ENCODE peak calls at places on chromosomes 13 and 19, in four cellular contexts. B is foreskin fibroblast, O is PC-3, V is heart left ventricle. U is an unnamed sample.

GRCh38 chr19:32816555-32817099 is 52.9 kb downstream of the SLC7A9 start:
- DNase-seq in O (no peak), V (no peak), B (no peak), U (no peak)

GRCh38 chr13:110396913-110397379 is 89.9 kb downstream of the COL4A2 start:
- DNase-seq in V (peak), B (peak), O (peak), U (peak)

GRCh38 chr19:8403098-8403819 is 9.8 kb upstream of the MARCHF2 start:
- DNase-seq in O (no peak), V (no peak), B (no peak), U (no peak)

GRCh38 chr19:6593651-6594416 is 2.9 kb upstream of the CD70 start:
- DNase-seq in B (no peak), O (no peak), V (no peak), U (no peak)

GRCh38 chr13:79290595-79291244 is 115.3 kb downstream of the RBM26 start:
- DNase-seq in V (no peak), O (no peak), B (no peak), U (no peak)

GRCh38 chr13:33509642-33510229 is 224.2 kb upstream of the STARD13 start:
- DNase-seq in O (peak), B (peak), V (peak), U (no peak)

GRCh38 chr13:24075137-24075975 is 85.2 kb upstream of the SPATA13 start:
- DNase-seq in O (peak), V (no peak), B (no peak), U (no peak)

GRCh38 chr19:46596008-46596407 is 5.1 kb upstream of the CALM3 start:
- DNase-seq in O (no peak), B (no peak), V (no peak), U (no peak)

GRCh38 chr19:11390359-11390758 is 6.2 kb upstream of the EPOR start:
- DNase-seq in B (no peak), O (no peak), V (no peak), U (no peak)

GRCh38 chr13:77136902-77137420 is 110.0 kb upstream of the FBXL3 start:
- DNase-seq in O (no peak), V (no peak), B (peak), U (peak)

GRCh38 chr19:18108897-18109296 is 11.3 kb downstream of the MAST3 start:
- DNase-seq in B (no peak), V (no peak), O (no peak), U (no peak)

GRCh38 chr13:48602296-48603040 is 51.3 kb upstream of the CYSLTR2 start:
- DNase-seq in O (no peak), B (no peak), V (no peak), U (no peak)

GRCh38 chr19:44927746-44928145 is 13.3 kb downstream of the APOC1 start:
- DNase-seq in O (no peak), V (no peak), B (peak), U (peak)

GRCh38 chr19:48798937-48799336 is 11.9 kb downstream of the BCAT2 start:
- DNase-seq in B (no peak), V (no peak), O (no peak), U (peak)

GRCh38 chr13:102846261-102847015 is 606 bp downstream of the ERCC5 start:
- DNase-seq in V (peak), O (peak), B (no peak), U (peak)

GRCh38 chr13:87675851-87676250 is 4.7 kb downstream of the SLITRK5 start:
- DNase-seq in V (no peak), B (no peak), O (no peak), U (no peak)

GRCh38 chr19:31312004-31312403 is 37.2 kb downstream of the TSHZ3 start:
- DNase-seq in O (peak), B (peak), V (no peak), U (no peak)

GRCh38 chr13:59730026-59730425 is 433.7 kb downstream of the DIAPH3 start:
- DNase-seq in B (no peak), O (no peak), V (no peak), U (no peak)

GRCh38 chr13:37132211-37132610 is 26.7 kb upstream of the CSNK1A1L start:
- DNase-seq in B (no peak), V (no peak), O (no peak), U (no peak)

GRCh38 chr13:51684076-51684475 is 99.8 kb downstream of the WDFY2 start:
- DNase-seq in O (no peak), B (peak), V (no peak), U (no peak)

GRCh38 chr19:44741841-44742352 is 6.6 kb upstream of the BCL3 start:
- DNase-seq in O (peak), B (peak), V (peak), U (peak)

GRCh38 chr19:3852614-3853254 is 16.1 kb downstream of the ZFR2 start:
- DNase-seq in V (no peak), B (peak), O (peak), U (peak)

GRCh38 chr19:47609885-47610545 is 1.1 kb downstream of the BICRA start:
- DNase-seq in B (peak), V (peak), O (peak), U (peak)

GRCh38 chr13:40206241-40207109 is 460.0 kb downstream of the FOXO1 start:
- DNase-seq in V (no peak), O (peak), B (no peak), U (peak)

GRCh38 chr13:94267581-94267980 is 211.9 kb downstream of the DCT start:
- DNase-seq in O (no peak), V (no peak), B (no peak), U (no peak)

DNA sequence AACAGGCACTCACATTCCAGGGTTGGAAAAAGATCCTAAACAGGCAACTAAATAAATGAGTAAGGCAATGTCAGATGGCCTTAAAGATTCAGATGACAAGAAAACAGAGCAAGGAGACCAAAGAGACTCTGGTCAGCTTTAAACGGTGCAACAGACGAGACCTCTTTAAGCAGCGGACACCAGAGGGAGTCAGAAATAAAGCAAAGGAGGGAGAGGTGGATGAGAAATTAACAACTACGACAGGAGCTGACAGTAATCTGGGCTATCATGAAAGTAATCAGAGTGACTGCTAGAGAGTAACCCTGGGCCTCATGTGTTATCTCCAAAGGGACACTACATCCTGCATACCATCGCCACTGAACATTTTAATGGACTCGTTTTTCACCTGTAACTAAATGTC is 1.1 kb downstream of the ZNF550 start:
- DNase-seq in O (peak), V (no peak), B (no peak), U (no peak)
- TF ChIP-seq CTCF in O (peak), V (no peak), B (no peak), U (no peak)

GRCh38 chr13:44667950-44668349 is 91.8 kb upstream of the TSC22D1 start:
- DNase-seq in B (no peak), O (no peak), V (no peak), U (no peak)

GRCh38 chr13:44664308-44664707 is 88.2 kb upstream of the TSC22D1 start:
- DNase-seq in O (no peak), B (no peak), V (no peak), U (no peak)

GRCh38 chr13:44668707-44669106 is 92.6 kb upstream of the TSC22D1 start:
- DNase-seq in O (peak), B (no peak), V (no peak), U (no peak)

GRCh38 chr13:44669534-44669933 is 93.4 kb upstream of the TSC22D1 start:
- DNase-seq in O (no peak), V (no peak), B (no peak), U (no peak)
- TF ChIP-seq CTCF in O (no peak), V (no peak), B (no peak), U (no peak)

GRCh38 chr19:51735759-51736449 is 12.1 kb upstream of the HAS1 start:
- DNase-seq in B (no peak), O (no peak), V (peak), U (peak)
- TF ChIP-seq CTCF in B (no peak), O (no peak), V (no peak), U (no peak)

GRCh38 chr19:1274081-1274851 is 1.1 kb upstream of the FAM174C start:
- DNase-seq in O (no peak), B (no peak), V (peak), U (no peak)
- TF ChIP-seq CTCF in O (no peak), B (no peak), V (no peak), U (no peak)

DNA sequence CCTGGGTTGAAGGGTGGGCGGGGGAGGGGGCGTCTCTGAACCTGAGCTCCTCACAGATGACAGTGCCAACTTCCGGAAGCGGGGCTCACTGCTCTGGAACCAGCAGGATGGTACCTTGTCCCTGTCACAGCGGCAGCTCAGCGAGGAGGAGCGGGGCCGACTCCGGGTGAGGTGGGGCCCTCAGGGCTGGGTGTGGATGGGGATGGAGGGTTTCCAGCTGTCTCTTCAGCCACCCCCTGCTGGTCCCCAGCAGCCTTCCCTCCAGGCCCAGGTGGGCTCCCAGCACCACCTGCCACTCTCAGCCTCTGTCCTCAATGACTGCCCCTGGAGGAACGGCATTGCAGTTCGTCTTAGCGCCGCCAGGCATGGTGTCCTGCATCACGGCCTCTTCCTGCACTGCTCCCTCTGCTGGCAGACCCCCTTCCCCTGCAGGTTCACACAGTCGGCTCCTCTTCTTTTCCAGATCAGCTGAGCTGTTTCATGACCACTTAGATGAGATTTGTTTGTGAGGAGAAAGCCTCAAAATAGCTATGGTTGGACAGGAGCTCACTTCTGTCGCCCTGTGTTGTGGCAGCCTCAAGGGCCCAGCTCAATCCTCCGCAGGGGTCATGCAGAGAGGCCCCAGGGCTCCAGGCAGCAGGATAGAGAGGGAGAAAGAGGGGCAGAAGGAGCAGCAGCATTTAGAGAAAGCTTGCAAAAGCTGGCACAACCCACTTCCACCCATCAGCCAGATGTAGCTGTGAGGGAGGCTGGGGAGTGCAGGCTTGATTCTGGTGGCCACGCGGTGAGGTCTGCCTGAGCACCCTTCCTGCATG is 2.5 kb upstream of the GARIN5A start:
- DNase-seq in V (no peak), O (peak), B (peak), U (no peak)
- TF ChIP-seq CTCF in V (peak), O (peak), B (peak), U (no peak)

DNA sequence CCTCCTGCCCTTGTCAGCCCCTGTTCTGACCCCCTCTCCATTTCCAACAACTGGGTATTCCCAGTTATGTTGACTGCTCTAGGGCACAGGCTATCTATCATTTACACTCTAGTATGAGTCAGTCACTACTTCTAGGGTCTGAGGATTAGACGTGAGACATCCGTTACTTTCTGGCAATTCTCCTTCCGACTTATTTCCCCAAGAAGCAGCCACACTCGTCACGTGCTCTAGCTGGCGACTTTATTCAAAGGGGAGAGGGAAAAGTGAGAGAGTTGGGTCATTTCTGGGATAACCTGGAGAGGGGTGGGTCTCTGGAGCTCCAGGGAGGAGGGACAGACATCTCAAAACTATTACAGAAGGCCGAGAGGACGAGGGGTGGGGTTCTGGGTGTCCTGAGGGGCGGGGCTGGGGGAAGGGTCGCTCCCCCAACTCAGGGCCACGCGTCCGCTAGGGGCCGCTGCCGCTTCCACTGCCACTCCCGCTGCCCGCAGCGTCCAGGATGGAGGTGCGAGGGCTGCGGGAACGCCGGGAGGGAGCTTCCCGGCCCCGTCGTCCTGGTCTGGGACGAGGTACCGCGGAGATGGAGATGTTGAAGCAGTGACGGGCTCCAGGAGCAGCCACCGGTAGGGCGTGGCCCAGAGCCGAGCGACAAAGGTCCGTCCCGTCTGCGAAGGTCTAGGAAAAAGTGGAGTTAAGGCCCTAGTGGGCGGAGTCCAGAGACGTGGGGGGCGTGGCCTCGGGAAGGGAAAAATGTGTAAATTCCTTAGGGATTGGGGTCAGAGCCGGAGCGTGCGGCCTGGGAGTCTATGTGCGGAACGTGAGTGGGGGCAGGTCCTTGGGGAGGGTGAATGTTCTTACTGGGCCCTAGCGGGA is 8.9 kb downstream of the RTBDN start:
- DNase-seq in O (peak), B (no peak), V (no peak), U (no peak)
- TF ChIP-seq CTCF in O (peak), B (peak), V (peak), U (no peak)

GRCh38 chr13:112213467-112214245 is 146.7 kb downstream of the SOX1 start:
- DNase-seq in O (peak), B (no peak), V (no peak), U (no peak)
- TF ChIP-seq CTCF in O (no peak), B (no peak), V (no peak), U (no peak)

DNA sequence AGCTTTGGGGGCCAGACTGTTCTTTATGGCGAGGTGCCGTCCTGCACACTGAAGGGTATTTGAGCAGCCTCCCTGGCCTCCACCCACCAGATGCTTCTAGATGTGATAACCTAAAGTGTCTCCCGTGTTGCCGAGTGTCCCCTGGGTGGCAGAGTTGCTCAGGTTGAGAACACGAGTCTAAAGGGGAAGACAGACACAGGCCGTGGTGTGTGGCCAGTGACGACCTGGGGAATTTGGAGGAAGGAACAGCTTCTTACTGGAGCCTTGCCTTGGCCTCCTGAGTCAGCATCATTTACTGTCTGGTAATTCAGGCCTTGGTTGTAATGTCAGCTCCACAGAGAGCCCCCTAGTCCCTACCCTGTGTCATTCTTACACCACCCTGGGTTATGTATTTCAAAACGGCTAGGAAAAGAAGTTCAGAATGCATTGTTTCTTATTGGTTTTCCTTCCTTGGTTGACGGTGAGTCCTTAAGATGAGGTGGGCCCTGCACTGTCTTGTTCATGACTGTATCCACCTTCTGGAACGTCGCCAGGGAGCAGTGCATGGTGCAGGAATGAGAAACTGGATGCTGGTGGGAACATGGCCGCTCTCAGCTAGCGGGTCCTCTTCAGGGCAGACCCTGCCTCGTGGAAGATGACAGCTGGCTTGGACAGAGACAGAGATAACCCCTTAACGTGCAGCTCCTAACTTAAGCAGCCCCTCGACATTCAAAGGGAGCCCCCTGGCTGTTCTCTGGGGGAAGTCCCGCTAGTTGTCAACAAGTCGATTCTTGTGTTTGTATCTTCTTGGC is 7.1 kb downstream of the SIN3B start:
- DNase-seq in O (no peak), V (peak), B (no peak), U (peak)
- TF ChIP-seq CTCF in O (no peak), V (no peak), B (no peak), U (no peak)

DNA sequence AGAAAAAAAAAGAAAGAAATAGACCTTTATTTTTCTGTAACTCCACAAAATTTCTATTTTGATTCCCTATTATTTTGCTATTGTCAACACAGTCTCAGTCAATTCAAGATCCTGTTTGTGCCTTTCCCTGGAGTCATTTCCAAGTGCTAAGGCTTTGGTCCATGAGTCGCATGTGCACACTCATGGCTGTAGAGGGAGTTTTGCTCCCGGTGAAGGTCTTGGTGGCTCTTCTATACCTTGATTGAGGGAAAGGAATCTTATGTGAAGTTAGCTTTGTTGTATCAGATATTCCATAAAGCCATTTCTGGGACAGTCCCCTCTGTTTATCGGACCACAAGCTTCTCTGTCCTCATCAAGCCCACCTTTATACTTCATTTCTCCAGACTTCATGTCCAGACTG is 58.7 kb upstream of the ALOX5AP start:
- DNase-seq in B (no peak), V (no peak), O (peak), U (peak)
- TF ChIP-seq CTCF in B (peak), V (no peak), O (peak), U (no peak)